ENCODE peak calls at places on chromosomes 13 and 19, in four cellular contexts. M is thoracic aorta, W is HEK293T, N is progenitor cell of endocrine pancreas. Q is an unnamed sample.

GRCh38 chr19:56103027-56103614 is 18.0 kb downstream of the ZNF787 start:
- DNase-seq in M (no peak), W (no peak), N (no peak), Q (no peak)

GRCh38 chr13:110616103-110617101 is 1.1 kb downstream of the NAXD start:
- DNase-seq in M (peak; percentile 30), W (no peak), N (no peak), Q (no peak)

GRCh38 chr19:33374406-33374703 is 846 bp downstream of the CEBPG start:
- DNase-seq in M (no peak), W (no peak), N (no peak), Q (peak; percentile 46)

GRCh38 chr19:16066611-16067104 is 9.6 kb upstream of the TPM4 start:
- DNase-seq in M (no peak), W (no peak), N (no peak), Q (no peak)

GRCh38 chr19:30653646-30654386 is 281.6 kb downstream of the ZNF536 start:
- DNase-seq in M (no peak), W (no peak), N (no peak), Q (no peak)

GRCh38 chr13:51797664-51798488 is 6.1 kb downstream of the DHRS12 start:
- DNase-seq in M (no peak), W (peak; percentile 51), N (peak; percentile 35), Q (no peak)

GRCh38 chr13:59997976-59998375 is 165.8 kb downstream of the DIAPH3 start:
- DNase-seq in M (no peak), W (no peak), N (no peak), Q (no peak)

GRCh38 chr19:45223879-45224278 is 21.3 kb downstream of the EXOC3L2 start:
- DNase-seq in M (no peak), W (no peak), N (no peak), Q (no peak)

GRCh38 chr19:1161716-1162115 is 12.4 kb downstream of the SBNO2 start:
- DNase-seq in M (no peak), W (peak; percentile 42), N (no peak), Q (no peak)

GRCh38 chr13:103908274-103908673 is 842.1 kb upstream of the SLC10A2 start:
- DNase-seq in M (no peak), W (no peak), N (no peak), Q (no peak)

Q was measured in left ventricle myocardium superior.